ENCODE peak calls at places on chromosomes 11 and 22, in eight cellular contexts. U is tibial artery; S is naive thymus-derived CD4-positive, alpha-beta T cell; D is left ventricle myocardium inferior; Z is GM23338; H is adipocyte; L is WERI-Rb-1; P is tibial nerve. T is an unnamed sample. For H3K27me3, the result is how much of the 10 kb centered on the place peaks cover.

GRCh38 chr11:528166-528814 is 7.1 kb downstream of the HRAS start:
- DNase-seq in U (no peak), S (no peak), D (no peak), Z (no peak), H (no peak), L (peak), P (no peak), T (peak)

GRCh38 chr11:44147751-44148150 is 52.3 kb downstream of the EXT2 start:
- DNase-seq in U (no peak), S (no peak), D (no peak), Z (no peak), H (no peak), L (no peak), P (no peak), T (no peak)

GRCh38 chr11:78886616-78887015 is 312.0 kb upstream of the NARS2 start:
- DNase-seq in U (no peak), S (no peak), D (no peak), Z (no peak), H (peak), L (no peak), P (peak), T (no peak)

GRCh38 chr11:14537134-14537599 is 17.0 kb upstream of the PSMA1 start:
- DNase-seq in U (no peak), S (peak), D (no peak), Z (peak), H (peak), L (peak), P (peak), T (peak)

GRCh38 chr11:3932698-3933097 is 77.2 kb downstream of the STIM1 start:
- DNase-seq in U (no peak), S (no peak), D (no peak), Z (no peak), H (no peak), L (no peak), P (no peak), T (no peak)

GRCh38 chr11:15845261-15845660 is 511.1 kb downstream of the SOX6 start:
- DNase-seq in U (no peak), S (no peak), D (no peak), Z (peak), H (no peak), L (peak), P (no peak), T (no peak)

GRCh38 chr11:8593935-8594909 is at the start of gene STK33:
- DNase-seq in U (no peak), S (no peak), D (peak), Z (peak), H (peak), L (peak), P (no peak), T (peak)

GRCh38 chr22:30308518-30309230 is 18.1 kb downstream of the TBC1D10A start:
- DNase-seq in U (no peak), S (no peak), D (no peak), Z (no peak), H (no peak), L (no peak), P (no peak), T (peak)

GRCh38 chr11:27571151-27571840 is 64.7 kb upstream of the LIN7C start:
- DNase-seq in U (no peak), S (no peak), D (no peak), Z (peak), H (peak), L (no peak), P (no peak), T (no peak)

GRCh38 chr22:17198188-17199130 is 20.8 kb downstream of the ADA2 start:
- DNase-seq in U (no peak), S (no peak), D (peak), Z (peak), H (no peak), L (peak), P (no peak), T (peak)

GRCh38 chr11:86954288-86955110 is 696 bp downstream of the FZD4 start:
- DNase-seq in U (peak), S (no peak), D (no peak), Z (peak), H (peak), L (peak), P (peak), T (peak)

GRCh38 chr11:97364047-97364446 is 974.2 kb downstream of the JRKL start:
- DNase-seq in U (no peak), S (no peak), D (no peak), Z (no peak), H (peak), L (no peak), P (no peak), T (peak)

GRCh38 chr11:75891947-75892739 is 77.1 kb downstream of the UVRAG start:
- DNase-seq in U (no peak), S (no peak), D (no peak), Z (no peak), H (no peak), L (no peak), P (no peak), T (no peak)

GRCh38 chr11:43582837-43583462 is 97.6 kb upstream of the HSD17B12 start:
- DNase-seq in U (no peak), S (no peak), D (no peak), Z (peak), H (no peak), L (no peak), P (no peak), T (peak)

GRCh38 chr11:127136438-127136837 is 135.9 kb upstream of the KIRREL3 start:
- DNase-seq in U (no peak), S (no peak), D (no peak), Z (peak), H (no peak), L (peak), P (no peak), T (no peak)

GRCh38 chr11:1557904-1558831 is 13.9 kb downstream of the DUSP8 start:
- DNase-seq in U (peak), S (no peak), D (no peak), Z (no peak), H (peak), L (no peak), P (no peak), T (peak)

GRCh38 chr11:36713715-36714114 is 115.7 kb upstream of the RAG2 start:
- DNase-seq in U (no peak), S (no peak), D (no peak), Z (no peak), H (no peak), L (no peak), P (peak), T (no peak)

GRCh38 chr22:30121988-30122387 is 41.7 kb downstream of the HORMAD2 start:
- DNase-seq in U (no peak), S (no peak), D (no peak), Z (no peak), H (no peak), L (no peak), P (no peak), T (no peak)

GRCh38 chr11:37560346-37560745 is 962.3 kb upstream of the RAG2 start:
- DNase-seq in U (no peak), S (no peak), D (no peak), Z (no peak), H (no peak), L (no peak), P (no peak), T (no peak)

GRCh38 chr11:130859896-130860295 is 56.4 kb downstream of the SNX19 start:
- DNase-seq in U (no peak), S (no peak), D (no peak), Z (no peak), H (peak), L (no peak), P (no peak), T (no peak)

GRCh38 chr22:44395116-44396005 is 82.6 kb upstream of the SHISAL1 start:
- DNase-seq in U (peak), S (no peak), D (peak), Z (no peak), H (no peak), L (peak), P (no peak), T (peak)

GRCh38 chr11:102614485-102614884 is 10.6 kb downstream of the MMP20 start:
- DNase-seq in U (no peak), S (no peak), D (no peak), Z (peak), H (no peak), L (no peak), P (no peak), T (peak)

GRCh38 chr11:12842933-12843636 is 166.0 kb upstream of the RASSF10 start:
- DNase-seq in U (no peak), S (no peak), D (no peak), Z (no peak), H (peak), L (peak), P (no peak), T (no peak)

GRCh38 chr11:44277097-44278090 is 32.5 kb downstream of the ALX4 start:
- DNase-seq in U (peak), S (no peak), D (no peak), Z (no peak), H (peak), L (no peak), P (no peak), T (no peak)

GRCh38 chr11:129368889-129369672 is 6.6 kb upstream of the BARX2 start:
- DNase-seq in U (no peak), S (no peak), D (no peak), Z (no peak), H (no peak), L (no peak), P (no peak), T (no peak)

GRCh38 chr11:69293087-69293486 is 868 bp upstream of the MYEOV start:
- DNase-seq in U (no peak), S (no peak), D (no peak), Z (no peak), H (no peak), L (no peak), P (no peak), T (peak)

GRCh38 chr11:4994551-4994950 is at the start of gene OR51L1:
- DNase-seq in U (no peak), S (no peak), D (no peak), Z (no peak), H (no peak), L (no peak), P (no peak), T (no peak)

GRCh38 chr22:42459273-42460040 is 27.3 kb upstream of the NFAM1 start:
- DNase-seq in U (no peak), S (no peak), D (no peak), Z (peak), H (no peak), L (no peak), P (no peak), T (no peak)

GRCh38 chr11:36385121-36385530 is 89.0 kb downstream of the PRR5L start:
- DNase-seq in U (no peak), S (no peak), D (no peak), Z (no peak), H (peak), L (peak), P (no peak), T (no peak)

DNA sequence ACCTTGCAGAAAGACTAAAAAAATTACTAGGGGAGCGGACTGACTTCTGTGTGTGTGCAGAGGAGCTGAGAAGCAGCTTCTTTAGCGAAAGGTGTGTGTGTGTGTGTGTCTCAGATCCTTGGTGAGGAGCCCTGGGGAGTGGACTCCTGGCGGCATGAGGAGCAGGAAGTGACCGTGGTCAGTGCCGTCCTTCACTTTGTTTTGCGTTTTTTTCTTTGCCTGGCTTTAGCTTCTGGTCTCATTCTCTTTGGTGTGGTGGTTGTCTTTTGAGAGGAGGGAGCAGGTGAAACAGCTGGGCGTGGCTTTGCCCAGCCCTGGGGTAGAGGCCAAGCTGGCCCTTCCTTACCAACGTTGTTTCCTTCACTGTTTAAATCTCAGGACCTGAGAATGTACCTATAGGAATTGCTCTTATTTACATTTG is 1.9 kb downstream of the ZBED4 start:
- DNase-seq in U (no peak), S (no peak), D (no peak), Z (no peak), H (peak), L (no peak), P (no peak), T (peak)
- H3K27me3 ChIP-seq in U (under half), S (under half), D (under half), Z (under half), H (under half), L (under half), P (under half), T (under half)

DNA sequence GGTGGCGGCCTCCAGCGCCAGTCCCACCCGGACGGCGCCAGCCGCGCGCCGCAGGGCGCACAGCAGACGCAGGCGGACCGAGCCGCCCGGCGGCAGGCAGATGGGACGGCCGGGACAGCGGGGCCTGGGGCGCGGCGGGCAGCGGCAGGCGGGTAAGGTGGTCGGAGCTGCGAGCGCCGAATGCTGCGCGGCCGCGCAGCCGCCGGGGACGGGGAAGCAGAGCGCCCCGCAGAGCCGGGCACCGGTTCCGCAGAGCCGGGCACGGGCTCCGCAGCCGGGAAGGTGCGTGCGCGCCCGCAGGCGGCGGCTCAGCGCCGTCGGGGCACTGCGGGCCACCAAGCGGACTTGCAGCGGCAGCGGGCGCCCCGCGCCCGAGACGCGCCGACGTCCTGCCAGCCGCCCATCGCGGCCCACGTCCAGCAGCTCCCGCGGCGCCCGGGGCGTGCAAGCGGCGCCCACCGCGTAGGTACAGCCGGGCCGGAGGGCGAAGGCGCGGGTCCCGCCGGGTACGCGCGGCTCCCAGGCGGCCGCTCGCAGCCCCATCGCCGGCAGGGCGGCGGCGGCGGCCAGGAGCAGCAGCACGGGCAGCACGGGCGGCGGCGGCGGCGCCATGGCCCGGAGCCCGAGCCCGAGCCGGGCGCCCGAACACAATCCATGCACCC is 730 bp downstream of the CELSR1 start:
- DNase-seq in U (no peak), S (no peak), D (peak), Z (peak), H (no peak), L (no peak), P (no peak), T (peak)
- H3K27me3 ChIP-seq in U (half or more), S (under half), D (half or more), Z (under half), H (under half), L (under half), P (under half), T (under half)

GRCh38 chr11:19781351-19781750 is 68.7 kb downstream of the NAV2 start:
- DNase-seq in U (no peak), S (no peak), D (no peak), Z (no peak), H (no peak), L (no peak), P (no peak), T (no peak)
- H3K27me3 ChIP-seq in U (under half), S (under half), D (under half), Z (under half), H (under half), L (half or more), P (under half), T (under half)

DNA sequence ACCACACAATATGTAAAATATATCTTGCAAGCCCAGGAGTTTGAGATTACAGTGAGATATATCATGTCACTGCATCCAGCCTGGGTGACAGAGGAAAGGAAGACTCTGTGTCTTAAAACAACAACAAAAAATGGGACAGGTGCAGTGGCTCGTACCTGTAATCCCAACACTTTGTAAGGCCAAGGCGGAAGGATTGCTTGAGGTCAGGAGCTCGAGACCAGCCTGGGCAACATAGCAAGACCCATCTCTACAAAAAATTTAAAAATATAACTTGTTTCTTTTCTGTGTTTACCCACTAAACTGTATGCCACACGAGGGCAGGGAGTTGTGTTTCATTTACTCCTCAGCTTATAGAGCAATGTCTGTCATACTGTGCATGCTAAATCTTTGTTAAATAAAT is 3.1 kb downstream of the ZNF280A start:
- DNase-seq in U (no peak), S (no peak), D (no peak), Z (no peak), H (no peak), L (no peak), P (no peak), T (no peak)
- H3K27me3 ChIP-seq in U (under half), S (under half), D (half or more), Z (half or more), H (under half), L (under half), P (under half), T (under half)

DNA sequence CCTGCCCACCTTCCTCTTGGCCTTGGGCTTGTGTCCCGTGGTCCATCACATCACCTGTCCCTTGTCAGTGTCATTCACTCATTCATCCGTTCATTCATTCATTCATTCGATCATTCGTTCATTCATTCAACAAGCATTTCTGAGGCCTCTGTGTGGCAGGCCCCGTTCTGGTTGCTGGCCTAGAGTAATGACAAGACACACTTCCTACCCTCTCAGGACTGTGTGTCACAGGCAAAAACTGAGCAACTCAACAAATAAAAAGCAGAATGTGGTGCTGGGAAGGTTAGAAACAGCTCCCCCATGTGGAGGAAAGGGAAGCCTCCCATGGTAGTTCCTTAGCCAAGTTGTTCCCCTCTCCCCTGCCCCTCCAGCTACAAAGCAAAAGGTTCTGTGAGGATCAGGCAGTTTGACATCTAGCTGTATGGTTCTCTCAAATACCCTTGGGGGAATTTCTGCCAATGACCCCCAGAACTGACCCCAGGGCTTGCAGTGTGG is 1.6 kb upstream of the OMP start:
- DNase-seq in U (no peak), S (no peak), D (no peak), Z (peak), H (peak), L (no peak), P (no peak), T (peak)
- H3K27me3 ChIP-seq in U (under half), S (under half), D (under half), Z (under half), H (under half), L (under half), P (under half), T (under half)

GRCh38 chr11:67072295-67072694 is 15.6 kb downstream of the RHOD start:
- DNase-seq in U (no peak), S (no peak), D (no peak), Z (no peak), H (no peak), L (no peak), P (no peak), T (peak)
- H3K27me3 ChIP-seq in U (under half), S (under half), D (under half), Z (under half), H (under half), L (under half), P (under half), T (under half)

GRCh38 chr11:71355266-71355665 is 92.9 kb downstream of the DHCR7 start:
- DNase-seq in U (no peak), S (no peak), D (no peak), Z (no peak), H (no peak), L (no peak), P (no peak), T (peak)
- H3K27me3 ChIP-seq in U (under half), S (under half), D (half or more), Z (under half), H (under half), L (under half), P (under half), T (under half)

GRCh38 chr11:119985551-119985950 is 152.4 kb downstream of the TRIM29 start:
- DNase-seq in U (no peak), S (no peak), D (no peak), Z (no peak), H (no peak), L (no peak), P (no peak), T (peak)
- H3K27me3 ChIP-seq in U (under half), S (under half), D (under half), Z (under half), H (under half), L (under half), P (under half), T (under half)

GRCh38 chr11:46431211-46431610 is 39.6 kb upstream of the CHRM4 start:
- DNase-seq in U (no peak), S (no peak), D (no peak), Z (no peak), H (no peak), L (no peak), P (no peak), T (no peak)

GRCh38 chr11:46426233-46426991 is 34.8 kb upstream of the CHRM4 start:
- DNase-seq in U (no peak), S (no peak), D (no peak), Z (no peak), H (no peak), L (no peak), P (no peak), T (no peak)

GRCh38 chr11:46422588-46422987 is 31.0 kb upstream of the CHRM4 start:
- DNase-seq in U (peak), S (no peak), D (no peak), Z (no peak), H (no peak), L (no peak), P (no peak), T (no peak)

GRCh38 chr11:46429709-46430108 is 38.1 kb upstream of the CHRM4 start:
- DNase-seq in U (no peak), S (no peak), D (no peak), Z (no peak), H (peak), L (no peak), P (no peak), T (peak)

GRCh38 chr11:46427364-46427763 is 35.8 kb upstream of the CHRM4 start:
- DNase-seq in U (no peak), S (no peak), D (no peak), Z (peak), H (no peak), L (no peak), P (no peak), T (no peak)
- H3K27me3 ChIP-seq in U (under half), S (under half), D (under half), Z (under half), H (under half), L (under half), P (under half), T (under half)